ENCODE peak calls at places on chromosomes 3 and 15, in five cellular contexts. One of them, this sample, is unnamed. For H3K36me3, the result is how much of the 10 kb centered on the place peaks cover.

GRCh38 chr15:81481326-81481725 is 107.3 kb upstream of the TMC3 start:
- DNase-seq in psoas muscle: no peak
- DNase-seq in stomach: no peak
- DNase-seq in iPS DF 6.9: no peak
- DNase-seq in CD8-positive, alpha-beta T cell: no peak
- DNase-seq in this sample: no peak

GRCh38 chr3:183844606-183845005 is 19.2 kb upstream of the MAP6D1 start:
- DNase-seq in psoas muscle: no peak
- DNase-seq in stomach: no peak
- DNase-seq in iPS DF 6.9: no peak
- DNase-seq in CD8-positive, alpha-beta T cell: no peak
- DNase-seq in this sample: no peak

GRCh38 chr3:15630646-15631350 is 29.3 kb downstream of the BTD start:
- DNase-seq in psoas muscle: no peak
- DNase-seq in stomach: no peak
- DNase-seq in iPS DF 6.9: no peak
- DNase-seq in CD8-positive, alpha-beta T cell: no peak
- DNase-seq in this sample: no peak

GRCh38 chr3:89628856-89629255 is 521.4 kb downstream of the EPHA3 start:
- DNase-seq in psoas muscle: no peak
- DNase-seq in stomach: peak
- DNase-seq in iPS DF 6.9: no peak
- DNase-seq in CD8-positive, alpha-beta T cell: no peak
- DNase-seq in this sample: no peak

GRCh38 chr3:52001443-52001974 is 5.8 kb upstream of the RPL29 start:
- DNase-seq in psoas muscle: peak
- DNase-seq in stomach: peak
- DNase-seq in iPS DF 6.9: peak
- DNase-seq in CD8-positive, alpha-beta T cell: peak
- DNase-seq in this sample: peak

GRCh38 chr3:3170998-3171397 is 8.5 kb downstream of the CRBN start:
- DNase-seq in psoas muscle: no peak
- DNase-seq in stomach: no peak
- DNase-seq in iPS DF 6.9: no peak
- DNase-seq in CD8-positive, alpha-beta T cell: no peak
- DNase-seq in this sample: no peak

GRCh38 chr3:141289228-141289772 is 57.7 kb downstream of the PXYLP1 start:
- DNase-seq in psoas muscle: no peak
- DNase-seq in stomach: no peak
- DNase-seq in iPS DF 6.9: no peak
- DNase-seq in CD8-positive, alpha-beta T cell: no peak
- DNase-seq in this sample: no peak

GRCh38 chr3:45915518-45916231 is 27.6 kb upstream of the CXCR6 start:
- DNase-seq in psoas muscle: no peak
- DNase-seq in stomach: peak
- DNase-seq in iPS DF 6.9: no peak
- DNase-seq in CD8-positive, alpha-beta T cell: peak
- DNase-seq in this sample: no peak

DNA sequence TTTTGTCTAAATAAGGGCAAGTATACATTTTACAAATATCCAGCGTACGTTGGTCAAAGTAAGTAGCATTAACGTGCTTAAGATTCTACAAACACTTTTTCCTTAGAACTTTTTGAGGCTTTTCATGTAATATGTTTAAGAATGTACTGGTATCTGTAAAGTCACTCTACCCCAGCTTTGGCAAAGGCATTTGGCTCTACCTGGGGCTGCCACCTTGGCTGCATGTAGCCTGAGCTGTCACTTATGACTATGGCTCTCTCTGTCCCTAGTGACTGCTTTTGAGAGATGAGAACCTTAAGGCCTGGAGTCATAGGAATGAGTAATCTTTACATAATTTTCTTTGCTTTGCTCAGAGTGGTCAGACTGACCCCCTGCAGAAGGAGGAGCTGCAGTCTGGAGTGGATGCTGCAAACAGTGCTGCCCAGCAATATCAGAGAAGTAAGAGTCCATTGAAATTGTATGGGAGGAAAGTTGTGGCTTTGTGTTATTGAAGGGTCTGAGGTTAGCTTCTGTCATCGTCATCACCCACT is 61.2 kb downstream of the IQGAP1 start:
- DNase-seq in psoas muscle: no peak
- DNase-seq in stomach: no peak
- DNase-seq in iPS DF 6.9: no peak
- DNase-seq in CD8-positive, alpha-beta T cell: no peak
- DNase-seq in this sample: no peak
- H3K36me3 ChIP-seq in psoas muscle: half or more
- H3K36me3 ChIP-seq in stomach: under half
- H3K36me3 ChIP-seq in iPS DF 6.9: under half
- H3K36me3 ChIP-seq in CD8-positive, alpha-beta T cell: under half
- H3K36me3 ChIP-seq in this sample: under half

GRCh38 chr3:37321260-37321852 is 147.0 kb upstream of the LRRFIP2 start:
- DNase-seq in psoas muscle: no peak
- DNase-seq in stomach: no peak
- DNase-seq in iPS DF 6.9: no peak
- DNase-seq in CD8-positive, alpha-beta T cell: no peak
- DNase-seq in this sample: no peak

GRCh38 chr3:37319784-37320183 is 145.4 kb upstream of the LRRFIP2 start:
- DNase-seq in psoas muscle: no peak
- DNase-seq in stomach: no peak
- DNase-seq in iPS DF 6.9: no peak
- DNase-seq in CD8-positive, alpha-beta T cell: no peak
- DNase-seq in this sample: no peak

GRCh38 chr3:37320276-37320675 is 145.9 kb upstream of the LRRFIP2 start:
- DNase-seq in psoas muscle: no peak
- DNase-seq in stomach: no peak
- DNase-seq in iPS DF 6.9: no peak
- DNase-seq in CD8-positive, alpha-beta T cell: no peak
- DNase-seq in this sample: no peak

GRCh38 chr3:37324752-37325407 is 150.5 kb upstream of the LRRFIP2 start:
- DNase-seq in psoas muscle: no peak
- DNase-seq in stomach: no peak
- DNase-seq in iPS DF 6.9: no peak
- DNase-seq in CD8-positive, alpha-beta T cell: no peak
- DNase-seq in this sample: no peak

GRCh38 chr3:37321863-37322262 is 147.5 kb upstream of the LRRFIP2 start:
- DNase-seq in psoas muscle: no peak
- DNase-seq in stomach: no peak
- DNase-seq in iPS DF 6.9: no peak
- DNase-seq in CD8-positive, alpha-beta T cell: no peak
- DNase-seq in this sample: no peak
- H3K36me3 ChIP-seq in psoas muscle: half or more
- H3K36me3 ChIP-seq in stomach: under half
- H3K36me3 ChIP-seq in iPS DF 6.9: under half
- H3K36me3 ChIP-seq in CD8-positive, alpha-beta T cell: under half
- H3K36me3 ChIP-seq in this sample: half or more

DNA sequence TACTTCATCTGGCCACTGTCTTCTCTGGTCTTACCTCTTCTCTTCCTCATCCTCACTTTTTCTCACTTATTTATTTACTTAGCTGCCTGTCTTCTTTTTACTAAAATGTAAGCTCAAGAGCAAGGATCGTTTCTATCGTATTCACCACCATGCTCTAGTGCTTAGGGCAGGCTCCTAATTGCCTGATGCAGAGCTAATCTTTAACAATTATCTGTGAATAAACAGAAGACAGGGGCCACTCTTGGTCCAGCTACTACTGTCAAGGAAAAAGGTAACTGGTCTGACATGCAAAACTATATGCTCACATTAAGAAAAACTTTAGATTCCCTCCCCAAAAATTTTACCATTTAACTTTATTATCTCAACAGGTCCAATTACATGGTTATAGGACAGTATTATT is 17.5 kb downstream of the PIK3R4 start:
- DNase-seq in psoas muscle: no peak
- DNase-seq in stomach: no peak
- DNase-seq in iPS DF 6.9: no peak
- DNase-seq in CD8-positive, alpha-beta T cell: no peak
- DNase-seq in this sample: no peak
- H3K36me3 ChIP-seq in psoas muscle: under half
- H3K36me3 ChIP-seq in stomach: under half
- H3K36me3 ChIP-seq in iPS DF 6.9: under half
- H3K36me3 ChIP-seq in CD8-positive, alpha-beta T cell: under half
- H3K36me3 ChIP-seq in this sample: under half

GRCh38 chr15:90765489-90765888 is 48.3 kb downstream of the BLM start:
- DNase-seq in psoas muscle: no peak
- DNase-seq in stomach: no peak
- DNase-seq in iPS DF 6.9: no peak
- DNase-seq in CD8-positive, alpha-beta T cell: no peak
- DNase-seq in this sample: no peak
- H3K36me3 ChIP-seq in psoas muscle: under half
- H3K36me3 ChIP-seq in stomach: under half
- H3K36me3 ChIP-seq in iPS DF 6.9: under half
- H3K36me3 ChIP-seq in CD8-positive, alpha-beta T cell: under half
- H3K36me3 ChIP-seq in this sample: under half

GRCh38 chr15:60384052-60384451 is 13.7 kb downstream of the ANXA2 start:
- DNase-seq in psoas muscle: no peak
- DNase-seq in stomach: no peak
- DNase-seq in iPS DF 6.9: no peak
- DNase-seq in CD8-positive, alpha-beta T cell: no peak
- DNase-seq in this sample: no peak

GRCh38 chr15:60385620-60386552 is 11.9 kb downstream of the ANXA2 start:
- DNase-seq in psoas muscle: no peak
- DNase-seq in stomach: no peak
- DNase-seq in iPS DF 6.9: no peak
- DNase-seq in CD8-positive, alpha-beta T cell: no peak
- DNase-seq in this sample: no peak

GRCh38 chr15:60383008-60383694 is 14.6 kb downstream of the ANXA2 start:
- DNase-seq in psoas muscle: no peak
- DNase-seq in stomach: no peak
- DNase-seq in iPS DF 6.9: no peak
- DNase-seq in CD8-positive, alpha-beta T cell: no peak
- DNase-seq in this sample: no peak

GRCh38 chr15:60387321-60387720 is 10.5 kb downstream of the ANXA2 start:
- DNase-seq in psoas muscle: no peak
- DNase-seq in stomach: no peak
- DNase-seq in iPS DF 6.9: no peak
- DNase-seq in CD8-positive, alpha-beta T cell: no peak
- DNase-seq in this sample: no peak

GRCh38 chr15:60384526-60385127 is 13.2 kb downstream of the ANXA2 start:
- DNase-seq in psoas muscle: no peak
- DNase-seq in stomach: no peak
- DNase-seq in iPS DF 6.9: no peak
- DNase-seq in CD8-positive, alpha-beta T cell: no peak
- DNase-seq in this sample: no peak
- H3K36me3 ChIP-seq in psoas muscle: half or more
- H3K36me3 ChIP-seq in stomach: under half
- H3K36me3 ChIP-seq in iPS DF 6.9: under half
- H3K36me3 ChIP-seq in CD8-positive, alpha-beta T cell: under half
- H3K36me3 ChIP-seq in this sample: half or more

GRCh38 chr3:5197470-5198312 is 10.2 kb downstream of the EDEM1 start:
- DNase-seq in psoas muscle: no peak
- DNase-seq in stomach: no peak
- DNase-seq in iPS DF 6.9: no peak
- DNase-seq in CD8-positive, alpha-beta T cell: no peak
- DNase-seq in this sample: no peak
- H3K36me3 ChIP-seq in psoas muscle: under half
- H3K36me3 ChIP-seq in stomach: under half
- H3K36me3 ChIP-seq in iPS DF 6.9: under half
- H3K36me3 ChIP-seq in CD8-positive, alpha-beta T cell: under half
- H3K36me3 ChIP-seq in this sample: under half

DNA sequence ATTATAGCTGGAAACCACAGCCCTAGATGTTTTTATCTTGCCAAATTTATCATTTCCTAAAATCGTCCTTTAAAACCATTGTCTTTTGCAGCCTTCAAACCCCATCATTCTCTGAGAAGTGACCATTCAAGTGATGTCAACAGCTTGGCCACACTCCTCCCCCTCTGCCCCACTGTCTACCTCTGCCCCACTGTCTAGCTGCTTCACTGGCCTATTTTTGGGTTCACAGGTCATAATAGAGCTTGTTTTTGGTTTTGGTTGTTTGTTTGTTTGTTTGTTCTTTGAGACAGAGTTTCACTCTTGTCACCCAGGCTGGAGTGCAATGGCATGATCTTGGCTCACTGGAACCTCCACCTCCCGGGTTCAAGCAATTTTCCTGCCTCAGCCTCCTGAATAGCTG is 93.2 kb upstream of the IL12A start:
- DNase-seq in psoas muscle: no peak
- DNase-seq in stomach: no peak
- DNase-seq in iPS DF 6.9: no peak
- DNase-seq in CD8-positive, alpha-beta T cell: no peak
- DNase-seq in this sample: no peak
- H3K36me3 ChIP-seq in psoas muscle: half or more
- H3K36me3 ChIP-seq in stomach: under half
- H3K36me3 ChIP-seq in iPS DF 6.9: under half
- H3K36me3 ChIP-seq in CD8-positive, alpha-beta T cell: under half
- H3K36me3 ChIP-seq in this sample: under half

DNA sequence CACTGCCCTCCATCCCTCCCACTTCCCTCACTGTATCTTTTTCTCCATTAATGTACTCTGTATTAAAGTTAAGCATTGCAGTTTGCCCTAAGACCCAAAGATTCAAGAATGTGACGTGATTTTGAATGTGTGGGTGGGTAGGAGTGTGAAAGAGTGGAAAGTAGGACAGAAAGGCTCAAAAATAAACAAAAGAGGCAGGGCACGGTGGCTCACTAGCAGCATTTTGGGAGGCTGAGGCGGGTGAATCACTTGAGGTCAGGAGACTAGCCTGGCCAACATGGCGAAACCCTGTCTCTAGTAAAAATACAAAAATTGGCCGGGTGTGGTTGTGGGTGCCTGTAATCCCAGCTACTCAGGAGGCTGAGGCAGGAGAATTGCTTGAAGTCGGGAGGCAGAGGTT is 18.4 kb downstream of the TFRC start:
- DNase-seq in psoas muscle: no peak
- DNase-seq in stomach: no peak
- DNase-seq in iPS DF 6.9: no peak
- DNase-seq in CD8-positive, alpha-beta T cell: no peak
- DNase-seq in this sample: no peak
- H3K36me3 ChIP-seq in psoas muscle: half or more
- H3K36me3 ChIP-seq in stomach: half or more
- H3K36me3 ChIP-seq in iPS DF 6.9: under half
- H3K36me3 ChIP-seq in CD8-positive, alpha-beta T cell: half or more
- H3K36me3 ChIP-seq in this sample: under half

DNA sequence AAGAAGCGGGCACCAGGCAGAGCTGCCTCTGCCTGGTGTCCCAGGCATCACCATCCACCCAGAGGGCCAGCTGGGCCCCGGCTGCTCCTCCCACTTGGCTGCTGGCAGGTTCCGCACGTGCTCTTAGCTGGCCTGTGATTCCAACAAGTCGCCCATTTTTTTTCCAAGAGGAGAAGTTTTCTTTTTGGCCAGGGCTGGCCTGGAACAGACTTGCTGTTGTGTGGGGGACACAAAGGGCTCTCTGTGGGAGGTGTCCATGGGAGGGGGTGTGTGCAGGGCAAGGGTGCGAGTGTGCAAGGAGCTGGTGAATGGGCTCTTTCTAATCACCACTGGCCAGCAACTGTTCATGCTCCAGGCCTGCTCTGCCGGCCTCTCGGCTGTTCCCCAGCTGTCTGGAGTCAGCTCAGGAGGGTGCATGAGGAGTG is 7.3 kb downstream of the AMOTL2 start:
- DNase-seq in psoas muscle: peak
- DNase-seq in stomach: peak
- DNase-seq in iPS DF 6.9: no peak
- DNase-seq in CD8-positive, alpha-beta T cell: no peak
- DNase-seq in this sample: peak
- H3K36me3 ChIP-seq in psoas muscle: half or more
- H3K36me3 ChIP-seq in stomach: half or more
- H3K36me3 ChIP-seq in iPS DF 6.9: half or more
- H3K36me3 ChIP-seq in CD8-positive, alpha-beta T cell: under half
- H3K36me3 ChIP-seq in this sample: under half

GRCh38 chr15:73904026-73904815 is 22.0 kb upstream of the LOXL1 start:
- DNase-seq in psoas muscle: peak
- DNase-seq in stomach: no peak
- DNase-seq in iPS DF 6.9: no peak
- DNase-seq in CD8-positive, alpha-beta T cell: no peak
- DNase-seq in this sample: no peak
- H3K36me3 ChIP-seq in psoas muscle: under half
- H3K36me3 ChIP-seq in stomach: under half
- H3K36me3 ChIP-seq in iPS DF 6.9: under half
- H3K36me3 ChIP-seq in CD8-positive, alpha-beta T cell: under half
- H3K36me3 ChIP-seq in this sample: under half

This sample was measured in gastrocnemius medialis.